ENCODE peak calls at places on chromosome 7, in seven cellular contexts. U is GM04504; I is stimulated activated CD8-positive, alpha-beta memory T cell treated with anti-CD3 and anti-CD28 coated beads, Interleukin-2, amount 100 ng/mL, for 1 hour; D is heart left ventricle; R is HEK293T; Y is fibroblast of pulmonary artery; P is substantia nigra. T is an unnamed sample.

GRCh38 chr7:73802459-73802858 is 28.3 kb upstream of the CLDN4 start:
- DNase-seq in U (no peak), I (no peak), D (no peak), R (no peak), Y (no peak), P (no peak), T (no peak)

GRCh38 chr7:17105701-17106100 is 192.8 kb upstream of the AHR start:
- DNase-seq in U (no peak), I (no peak), D (no peak), R (no peak), Y (peak), P (no peak), T (no peak)

GRCh38 chr7:36904802-36905201 is 180.5 kb upstream of the AOAH start:
- DNase-seq in U (no peak), I (no peak), D (no peak), R (no peak), Y (no peak), P (no peak), T (no peak)

GRCh38 chr7:42746226-42746625 is 165.6 kb downstream of the C7orf25 start:
- DNase-seq in U (no peak), I (no peak), D (no peak), R (no peak), Y (no peak), P (no peak), T (no peak)

GRCh38 chr7:16646427-16647081 is 573 bp downstream of the BZW2 start:
- DNase-seq in U (no peak), I (no peak), D (no peak), R (peak), Y (no peak), P (no peak), T (no peak)

GRCh38 chr7:98922392-98923107 is 44.2 kb downstream of the TRRAP start:
- DNase-seq in U (no peak), I (no peak), D (no peak), R (no peak), Y (peak), P (no peak), T (no peak)

GRCh38 chr7:157851501-157852067 is 514.8 kb downstream of the DNAJB6 start:
- DNase-seq in U (no peak), I (no peak), D (peak), R (peak), Y (no peak), P (no peak), T (peak)

GRCh38 chr7:130945411-130945811 is 211.4 kb upstream of the KLF14 start:
- DNase-seq in U (no peak), I (no peak), D (no peak), R (no peak), Y (no peak), P (no peak), T (no peak)

GRCh38 chr7:16066805-16067459 is 354.4 kb downstream of the CRPPA start:
- DNase-seq in U (no peak), I (no peak), D (no peak), R (no peak), Y (no peak), P (no peak), T (no peak)

GRCh38 chr7:158064631-158065030 is 523.0 kb downstream of the PTPRN2 start:
- DNase-seq in U (no peak), I (no peak), D (no peak), R (no peak), Y (no peak), P (no peak), T (no peak)

GRCh38 chr7:48786951-48787350 is 137.4 kb upstream of the CDC14C start:
- DNase-seq in U (no peak), I (no peak), D (no peak), R (no peak), Y (no peak), P (no peak), T (no peak)

T was measured in activated T-helper 1 cell treated with anti-CD3 and anti-CD28 coated beads, Interleukin-2, amount 50 U/mL, for 16 hours.